ENCODE peak calls at places on chromosomes 4 and X, in six cellular contexts. N is GM12891, L is GM12878, S is K562, B is H1, O is HepG2. V is an unnamed sample.
A peak's percentile ranks its signal among the peaks of the same experiment; 100 is the strongest.

GRCh38 chrX:18353931-18354368 is 538 bp downstream of the SCML2 start:
- DNase-seq in N (no peak), S (peak; percentile 48), L (no peak), O (peak; percentile 7), B (no peak), V (no peak)

GRCh38 chr4:116603096-116603495 is 482.3 kb downstream of the TRAM1L1 start:
- DNase-seq in O (no peak), B (no peak), S (no peak), L (no peak), N (no peak), V (no peak)

GRCh38 chrX:53595266-53595810 is 91.2 kb downstream of the HUWE1 start:
- DNase-seq in B (no peak), S (no peak), O (no peak), N (no peak), L (no peak), V (no peak)

GRCh38 chr4:1210971-1211370 is 38.0 kb downstream of the CTBP1 start:
- DNase-seq in O (no peak), B (no peak), N (no peak), S (no peak), L (no peak), V (no peak)

GRCh38 chrX:72260448-72260847 is 16.6 kb downstream of the RPS4X start:
- DNase-seq in S (no peak), N (no peak), O (no peak), B (no peak), L (no peak), V (no peak)

GRCh38 chr4:93416337-93417102 is 412.0 kb upstream of the ATOH1 start:
- DNase-seq in N (no peak), O (no peak), L (no peak), B (no peak), S (no peak), V (no peak)

GRCh38 chr4:76298227-76298626 is 8.3 kb upstream of the STBD1 start:
- DNase-seq in S (no peak), B (no peak), N (no peak), O (no peak), L (no peak), V (no peak)

GRCh38 chrX:64975989-64976672 is at the start of gene ZC4H2:
- DNase-seq in B (peak; percentile 31), S (peak; percentile 23), N (peak; percentile 13), O (peak; percentile 73), L (peak; percentile 7), V (peak; percentile 38)

GRCh38 chr4:23438764-23439163 is 451.1 kb downstream of the PPARGC1A start:
- DNase-seq in N (no peak), S (no peak), B (no peak), O (no peak), L (no peak), V (no peak)

GRCh38 chrX:51158261-51158660 is 174.4 kb upstream of the NUDT10 start:
- DNase-seq in N (no peak), S (no peak), L (no peak), O (no peak), B (no peak), V (no peak)

GRCh38 chr4:144732584-144733130 is 86.7 kb downstream of the HHIP start:
- DNase-seq in B (no peak), N (no peak), S (no peak), O (no peak), L (no peak), V (no peak)

GRCh38 chr4:94413085-94413685 is 38.6 kb upstream of the PDLIM5 start:
- DNase-seq in B (no peak), O (no peak), S (no peak), N (no peak), L (no peak), V (no peak)

GRCh38 chr4:177001271-177002175 is 208.8 kb upstream of the VEGFC start:
- DNase-seq in L (no peak), B (no peak), S (no peak), O (no peak), N (no peak), V (no peak)

GRCh38 chrX:101658661-101659477 is 781 bp downstream of the ARMCX2 start:
- DNase-seq in O (no peak), N (peak; percentile 38), B (no peak), S (peak; percentile 72), L (no peak), V (peak; percentile 45)

GRCh38 chrX:46812445-46812844 is 24.4 kb upstream of the RP2 start:
- DNase-seq in N (no peak), L (no peak), B (no peak), O (peak; percentile 87), S (no peak), V (no peak)

GRCh38 chrX:109294097-109294815 is 187.6 kb downstream of the GUCY2F start:
- DNase-seq in N (no peak), B (no peak), S (no peak), L (no peak), O (no peak), V (no peak)

DNA sequence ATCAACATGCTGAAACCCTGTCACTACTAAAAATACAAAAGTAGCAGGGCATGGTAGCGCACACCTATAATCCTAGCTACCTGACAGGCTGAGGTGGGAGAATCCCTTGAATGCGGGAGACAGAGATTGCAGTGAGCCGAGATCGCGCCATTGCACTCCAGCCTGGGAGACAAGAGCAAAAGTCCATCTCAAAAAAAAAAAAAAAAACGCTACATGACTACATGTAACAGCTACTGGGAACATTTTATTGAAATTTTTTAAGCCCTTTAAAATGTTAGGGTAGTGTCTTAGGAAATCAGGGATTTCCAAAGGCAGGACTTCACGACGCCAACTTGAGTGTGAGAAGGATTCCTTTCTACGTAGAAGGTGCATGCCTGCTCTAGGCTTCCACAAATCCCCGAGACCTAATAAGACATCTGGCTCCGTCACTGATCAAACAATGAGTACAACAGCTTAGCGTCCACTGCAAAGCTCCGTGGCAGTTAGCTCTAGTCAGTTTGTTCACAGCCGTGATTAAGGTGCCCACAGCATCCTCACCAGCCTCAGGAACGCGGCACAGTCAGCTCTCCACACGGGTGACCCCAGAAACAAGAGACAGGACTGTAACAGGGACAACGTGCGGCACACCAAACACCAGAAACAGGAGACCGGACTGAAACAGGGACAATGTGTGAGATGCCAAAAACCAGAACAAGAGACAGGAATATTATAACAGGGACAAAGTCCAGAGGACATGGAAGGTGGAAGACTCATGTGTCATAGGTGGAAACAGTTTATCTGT is 33.7 kb downstream of the DHRSX start:
- DNase-seq in B (no peak), N (no peak), L (no peak), S (no peak), O (peak; percentile 53), V (no peak)
- TF ChIP-seq TAF1 in B (no peak), N (no peak), L (no peak), S (no peak), O (no peak), V (no peak)

GRCh38 chr4:10117424-10118354 is 1.1 kb upstream of the WDR1 start:
- DNase-seq in S (no peak), O (no peak), B (no peak), N (no peak), L (peak; percentile 20), V (no peak)

GRCh38 chr4:10115271-10115656 is 1.3 kb downstream of the WDR1 start:
- DNase-seq in O (peak; percentile 82), N (no peak), S (no peak), L (no peak), B (no peak), V (no peak)

GRCh38 chr4:10114607-10115006 is 2.0 kb downstream of the WDR1 start:
- DNase-seq in L (no peak), N (no peak), O (no peak), S (no peak), B (no peak), V (no peak)

GRCh38 chr4:10116625-10117423 is at the start of gene WDR1:
- DNase-seq in O (peak; percentile 89), S (peak; percentile 94), B (peak; percentile 77), N (peak; percentile 92), L (peak; percentile 71), V (peak; percentile 93)

GRCh38 chr4:10115657-10116624 is 658 bp downstream of the WDR1 start:
- DNase-seq in L (peak; percentile 23), N (peak; percentile 70), B (no peak), O (peak; percentile 58), S (peak; percentile 83), V (peak; percentile 79)
- TF ChIP-seq POLR2A in L (peak; percentile 55), N (no peak), B (peak; percentile 73), O (no peak), S (no peak), V (peak; percentile 61)

GRCh38 chr4:123398151-123398802 is 1.7 kb downstream of the SPRY1 start:
- DNase-seq in S (peak; percentile 52), O (no peak), N (peak; percentile 58), L (no peak), B (no peak), V (peak; percentile 47)
- TF ChIP-seq TAF1 in S (no peak), O (no peak), N (no peak), L (no peak), B (no peak), V (no peak)

DNA sequence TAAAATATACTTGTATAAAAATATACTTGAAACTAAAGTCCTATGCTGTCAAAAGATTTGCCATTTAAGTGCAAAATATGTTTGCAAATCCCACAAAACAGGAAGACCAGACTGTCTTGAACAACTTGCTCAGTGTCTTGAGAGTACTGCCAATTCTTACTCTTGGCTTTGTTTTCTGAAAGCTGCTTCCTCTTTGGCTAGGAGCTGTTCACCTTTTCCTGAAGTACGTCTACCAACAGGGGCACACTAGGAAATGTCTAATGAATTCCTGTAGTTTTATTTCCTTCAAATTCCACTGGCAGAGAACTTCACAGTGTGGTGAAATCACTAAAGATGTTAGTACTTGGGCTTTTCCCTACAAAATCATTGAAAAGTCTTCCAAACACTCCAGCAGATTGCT is 46.4 kb upstream of the ABCG2 start:
- DNase-seq in O (no peak), L (no peak), S (no peak), N (no peak), B (no peak), V (no peak)
- TF ChIP-seq POLR2A in O (no peak), L (no peak), S (no peak), N (no peak), B (no peak), V (no peak)

V was measured in GM12892.